ENCODE peak calls at places on chromosomes 2 and 18, in five cellular contexts. Y is stimulated activated CD4-positive, alpha-beta T cell treated with anti-CD3 and anti-CD28 coated beads, TNF-alpha, amount 100 ng/mL, for 1 hour; M is activated T-cell treated with anti-CD3 and anti-CD28 coated beads for 48 hours; Q is sigmoid colon; J is ovary. E is an unnamed sample.

GRCh38 chr2:227623225-227623624 is 5.9 kb downstream of the SCYGR4 start:
- DNase-seq in Y (no peak), J (no peak), Q (no peak), M (no peak), E (no peak)

GRCh38 chr18:48931680-48932461 is 18.9 kb downstream of the SMAD7 start:
- DNase-seq in J (no peak), M (peak), Q (no peak), Y (no peak), E (no peak)

GRCh38 chr2:23545811-23546210 is 160.8 kb downstream of the KLHL29 start:
- DNase-seq in M (no peak), Q (no peak), Y (no peak), J (no peak), E (no peak)

GRCh38 chr2:208827549-208828221 is 421.1 kb downstream of the PTH2R start:
- DNase-seq in Q (no peak), M (no peak), J (no peak), Y (no peak), E (no peak)

GRCh38 chr2:109715302-109715937 is 78.7 kb upstream of the RGPD5 start:
- DNase-seq in J (no peak), Q (peak), Y (no peak), M (no peak), E (no peak)

GRCh38 chr2:25594991-25595390 is 78.4 kb downstream of the DTNB start:
- DNase-seq in Q (no peak), M (no peak), Y (no peak), J (no peak), E (no peak)

GRCh38 chr2:176106636-176107539 is at the start of gene HOXD11:
- DNase-seq in Q (peak), Y (no peak), M (no peak), J (no peak), E (no peak)

GRCh38 chr2:128773641-128774319 is 455.1 kb upstream of the HS6ST1 start:
- DNase-seq in M (no peak), Q (peak), Y (no peak), J (no peak), E (no peak)

GRCh38 chr2:26086155-26086634 is 52.3 kb downstream of the RAB10 start:
- DNase-seq in J (no peak), Q (no peak), M (no peak), Y (no peak), E (no peak)

GRCh38 chr2:141021611-141022010 is 1109.2 kb downstream of the LRP1B start:
- DNase-seq in Y (no peak), M (no peak), J (no peak), Q (no peak), E (no peak)

GRCh38 chr2:162118166-162119031 is 33.6 kb downstream of the GCG start:
- DNase-seq in J (no peak), M (no peak), Q (peak), Y (no peak), E (no peak)

GRCh38 chr2:69159988-69160387 is 147.0 kb downstream of the ANTXR1 start:
- DNase-seq in M (no peak), Y (no peak), J (no peak), Q (no peak), E (no peak)

GRCh38 chr2:61671561-61672315 is 133.6 kb upstream of the XPO1 start:
- DNase-seq in Q (no peak), M (no peak), J (no peak), Y (no peak), E (no peak)

GRCh38 chr2:68807821-68808266 is 63.4 kb downstream of the BMP10 start:
- DNase-seq in J (no peak), Y (no peak), Q (no peak), M (no peak), E (no peak)

GRCh38 chr2:7633556-7634153 is 716.4 kb downstream of the RNF144A start:
- DNase-seq in J (no peak), Y (no peak), M (no peak), Q (no peak), E (no peak)

GRCh38 chr18:9860682-9861081 is 25.1 kb upstream of the TXNDC2 start:
- DNase-seq in M (no peak), Q (no peak), Y (no peak), J (no peak), E (no peak)

GRCh38 chr2:105969552-105969951 is 224.5 kb downstream of the UXS1 start:
- DNase-seq in M (peak), Y (no peak), Q (no peak), J (no peak), E (no peak)

GRCh38 chr2:118495278-118495677 is 352.2 kb downstream of the EN1 start:
- DNase-seq in J (no peak), Y (no peak), Q (no peak), M (no peak), E (no peak)

GRCh38 chr18:55763298-55763697 is 175.3 kb upstream of the TCF4 start:
- DNase-seq in Q (no peak), Y (no peak), M (no peak), J (no peak), E (no peak)

GRCh38 chr18:24987271-24987932 is 364.6 kb downstream of the ZNF521 start:
- DNase-seq in Q (peak), M (no peak), Y (no peak), J (no peak), E (no peak)

GRCh38 chr2:161825429-161825828 is 201.2 kb downstream of the SLC4A10 start:
- DNase-seq in J (no peak), Q (no peak), Y (no peak), M (no peak), E (no peak)

GRCh38 chr2:10375570-10376266 is 72.4 kb downstream of the ODC1 start:
- DNase-seq in M (no peak), Q (no peak), J (no peak), Y (no peak), E (peak)

GRCh38 chr2:241065355-241065803 is 36.7 kb downstream of the MTERF4 start:
- DNase-seq in J (no peak), Q (peak), M (no peak), Y (no peak), E (no peak)

GRCh38 chr2:236642584-236643291 is 73.1 kb downstream of the ACKR3 start:
- DNase-seq in Y (no peak), J (peak), Q (peak), M (no peak), E (no peak)

GRCh38 chr2:240456607-240457222 is 21.3 kb downstream of the GPC1 start:
- DNase-seq in Y (no peak), J (peak), M (no peak), Q (no peak), E (no peak)

GRCh38 chr2:118848381-118849225 is 1.2 kb upstream of the EN1 start:
- DNase-seq in J (no peak), Q (no peak), Y (no peak), M (no peak), E (no peak)

GRCh38 chr2:25606892-25607291 is 66.5 kb downstream of the DTNB start:
- DNase-seq in Q (no peak), M (no peak), J (no peak), Y (no peak), E (no peak)

GRCh38 chr2:3146175-3146574 is 231.4 kb downstream of the EIPR1 start:
- DNase-seq in Q (no peak), J (no peak), Y (no peak), M (no peak), E (no peak)

GRCh38 chr18:32048507-32049091 is 30.0 kb downstream of the RNF125 start:
- DNase-seq in Y (no peak), J (peak), M (no peak), Q (peak), E (no peak)

GRCh38 chr2:97360202-97360601 is 229.5 kb downstream of the ANKRD36B start:
- DNase-seq in Y (no peak), J (no peak), Q (no peak), M (no peak), E (no peak)

GRCh38 chr18:28068208-28068607 is 108.7 kb downstream of the CDH2 start:
- DNase-seq in M (no peak), J (no peak), Q (no peak), Y (no peak), E (no peak)

GRCh38 chr18:59921384-59921891 is 21.6 kb downstream of the PMAIP1 start:
- DNase-seq in Q (no peak), Y (no peak), M (no peak), J (no peak), E (peak)

E was measured in stimulated activated naive B cell treated with anti-CD40 and anti-IgM and Interleukin-4, amounts not matched to agents 10 μg/mL and 1 μg/mL and 100 μg/mL, for 72 hours.